ENCODE peak calls at places on chromosomes 13 and 19, in eight cellular contexts. E is hepatic stellate cell; P is aorta; N is NCI-H1092; S is stimulated activated CD8-positive, alpha-beta memory T cell treated with anti-CD3 and anti-CD28 coated beads, Interleukin-4, amount 100 ng/mL, for 1 hour; R is G401; F is stimulated activated CD4-positive, alpha-beta T cell treated with anti-CD3 and anti-CD28 coated beads, Interleukin-4, amount 100 ng/mL, for 24 hours; Y is NCI-H1417. J is an unnamed sample.

GRCh38 chr13:76762731-76763130 is 123.5 kb downstream of the KCTD12 start:
- DNase-seq in E (no peak), P (no peak), N (no peak), S (no peak), R (no peak), F (no peak), Y (no peak), J (no peak)

GRCh38 chr13:31674056-31674455 is 65.3 kb upstream of the RXFP2 start:
- DNase-seq in E (no peak), P (no peak), N (no peak), S (no peak), R (no peak), F (no peak), Y (no peak), J (no peak)

GRCh38 chr19:12959482-12959881 is 2.5 kb upstream of the GADD45GIP1 start:
- DNase-seq in E (no peak), P (no peak), N (no peak), S (no peak), R (no peak), F (no peak), Y (no peak), J (no peak)

GRCh38 chr13:110017379-110017778 is 231.0 kb upstream of the IRS2 start:
- DNase-seq in E (peak), P (no peak), N (no peak), S (no peak), R (no peak), F (no peak), Y (no peak), J (no peak)

GRCh38 chr13:98570929-98571372 is 6.0 kb downstream of the STK24 start:
- DNase-seq in E (peak), P (no peak), N (no peak), S (no peak), R (no peak), F (peak), Y (no peak), J (peak)

GRCh38 chr13:107254392-107254791 is 686.5 kb upstream of the ARGLU1 start:
- DNase-seq in E (no peak), P (no peak), N (no peak), S (no peak), R (no peak), F (no peak), Y (no peak), J (no peak)

GRCh38 chr19:13974073-13974472 is 21.8 kb downstream of the DCAF15 start:
- DNase-seq in E (no peak), P (no peak), N (no peak), S (no peak), R (peak), F (peak), Y (peak), J (no peak)

GRCh38 chr19:41813911-41814310 is 17.5 kb downstream of the CEACAM3 start:
- DNase-seq in E (no peak), P (peak), N (no peak), S (no peak), R (no peak), F (no peak), Y (no peak), J (no peak)

GRCh38 chr13:58992478-58993042 is 1171.2 kb downstream of the DIAPH3 start:
- DNase-seq in E (no peak), P (no peak), N (no peak), S (no peak), R (no peak), F (no peak), Y (no peak), J (no peak)

GRCh38 chr13:45473627-45474026 is 8.9 kb downstream of the COG3 start:
- DNase-seq in E (no peak), P (no peak), N (no peak), S (no peak), R (no peak), F (peak), Y (no peak), J (no peak)

GRCh38 chr13:114142640-114143490 is 10.4 kb upstream of the RASA3 start:
- DNase-seq in E (no peak), P (peak), N (peak), S (no peak), R (no peak), F (peak), Y (peak), J (no peak)

GRCh38 chr19:8155318-8155717 is 5.9 kb upstream of the FBN3 start:
- DNase-seq in E (no peak), P (no peak), N (no peak), S (no peak), R (no peak), F (no peak), Y (no peak), J (no peak)

GRCh38 chr19:19538077-19538764 is at the start of gene CILP2:
- DNase-seq in E (no peak), P (peak), N (peak), S (no peak), R (no peak), F (peak), Y (peak), J (peak)

GRCh38 chr13:27354379-27354778 is 70.0 kb upstream of the GTF3A start:
- DNase-seq in E (peak), P (no peak), N (no peak), S (no peak), R (peak), F (no peak), Y (no peak), J (no peak)

GRCh38 chr13:32905063-32905863 is 111.0 kb upstream of the KL start:
- DNase-seq in E (no peak), P (no peak), N (no peak), S (no peak), R (no peak), F (no peak), Y (no peak), J (no peak)

GRCh38 chr19:34244611-34245299 is 9.6 kb upstream of the GARRE1 start:
- DNase-seq in E (peak), P (no peak), N (no peak), S (no peak), R (no peak), F (no peak), Y (no peak), J (peak)

GRCh38 chr19:7242601-7243258 is 51.5 kb downstream of the INSR start:
- DNase-seq in E (peak), P (no peak), N (no peak), S (no peak), R (no peak), F (no peak), Y (no peak), J (no peak)

GRCh38 chr13:105806335-105806920 is 729.0 kb downstream of the EFNB2 start:
- DNase-seq in E (no peak), P (no peak), N (no peak), S (no peak), R (no peak), F (no peak), Y (no peak), J (no peak)

GRCh38 chr19:50060107-50060506 is 34.3 kb downstream of the ZNF473 start:
- DNase-seq in E (no peak), P (no peak), N (no peak), S (no peak), R (no peak), F (no peak), Y (no peak), J (no peak)

GRCh38 chr19:907183-907853 is 5.7 kb downstream of the R3HDM4 start:
- DNase-seq in E (no peak), P (no peak), N (no peak), S (no peak), R (no peak), F (no peak), Y (no peak), J (no peak)

GRCh38 chr19:1503089-1503924 is 9.5 kb downstream of the ADAMTSL5 start:
- DNase-seq in E (no peak), P (peak), N (no peak), S (no peak), R (peak), F (peak), Y (peak), J (no peak)

GRCh38 chr13:75391432-75392100 is 90.4 kb downstream of the TBC1D4 start:
- DNase-seq in E (no peak), P (no peak), N (no peak), S (no peak), R (no peak), F (no peak), Y (no peak), J (no peak)

GRCh38 chr13:30616927-30617314 is 799 bp upstream of the USPL1 start:
- DNase-seq in E (peak), P (no peak), N (peak), S (peak), R (peak), F (peak), Y (peak), J (peak)